ENCODE peak calls at places on chromosomes 13 and 19, in ten cellular contexts. One of them, this sample, is unnamed.

GRCh38 chr19:850221-850978 is 1.7 kb upstream of the ELANE start:
- DNase-seq in CD4-positive, alpha-beta memory T cell: no peak
- DNase-seq in CD8-positive, alpha-beta T cell: no peak
- DNase-seq in small intestine: peak; percentile 35
- DNase-seq in cardiac muscle cell: peak; percentile 100
- DNase-seq in WERI-Rb-1: peak; percentile 78
- DNase-seq in CD8-positive, alpha-beta memory T cell: no peak
- DNase-seq in left lung: peak; percentile 91
- DNase-seq in tibial artery: peak; percentile 93
- DNase-seq in transverse colon: peak; percentile 82
- DNase-seq in this sample: no peak

GRCh38 chr19:30406220-30406944 is 34.2 kb downstream of the ZNF536 start:
- DNase-seq in CD4-positive, alpha-beta memory T cell: no peak
- DNase-seq in cardiac muscle cell: no peak
- DNase-seq in WERI-Rb-1: peak; percentile 48
- DNase-seq in CD8-positive, alpha-beta memory T cell: no peak
- DNase-seq in CD8-positive, alpha-beta T cell: no peak
- DNase-seq in tibial artery: no peak
- DNase-seq in left lung: no peak
- DNase-seq in small intestine: peak; percentile 9
- DNase-seq in transverse colon: peak; percentile 16
- DNase-seq in this sample: no peak

GRCh38 chr13:79870766-79871165 is 389.8 kb downstream of the NDFIP2 start:
- DNase-seq in transverse colon: no peak
- DNase-seq in CD8-positive, alpha-beta memory T cell: no peak
- DNase-seq in CD4-positive, alpha-beta memory T cell: no peak
- DNase-seq in cardiac muscle cell: no peak
- DNase-seq in tibial artery: no peak
- DNase-seq in CD8-positive, alpha-beta T cell: no peak
- DNase-seq in small intestine: no peak
- DNase-seq in WERI-Rb-1: no peak
- DNase-seq in left lung: no peak
- DNase-seq in this sample: no peak

GRCh38 chr19:54209748-54210494 is 9.3 kb downstream of the RPS9 start:
- DNase-seq in cardiac muscle cell: peak; percentile 99
- DNase-seq in small intestine: peak; percentile 96
- DNase-seq in tibial artery: peak; percentile 93
- DNase-seq in WERI-Rb-1: no peak
- DNase-seq in CD8-positive, alpha-beta memory T cell: no peak
- DNase-seq in left lung: peak; percentile 82
- DNase-seq in transverse colon: peak; percentile 93
- DNase-seq in CD4-positive, alpha-beta memory T cell: peak; percentile 27
- DNase-seq in CD8-positive, alpha-beta T cell: no peak
- DNase-seq in this sample: no peak

GRCh38 chr19:19372656-19373416 is 32.6 kb upstream of the GATAD2A start:
- DNase-seq in CD8-positive, alpha-beta T cell: peak; percentile 17
- DNase-seq in CD8-positive, alpha-beta memory T cell: peak; percentile 27
- DNase-seq in cardiac muscle cell: peak; percentile 61
- DNase-seq in transverse colon: peak; percentile 86
- DNase-seq in CD4-positive, alpha-beta memory T cell: peak; percentile 52
- DNase-seq in tibial artery: peak; percentile 68
- DNase-seq in left lung: peak; percentile 87
- DNase-seq in WERI-Rb-1: peak; percentile 67
- DNase-seq in small intestine: peak; percentile 91
- DNase-seq in this sample: no peak

GRCh38 chr19:40392894-40393517 is 3.0 kb upstream of the HIPK4 start:
- DNase-seq in small intestine: no peak
- DNase-seq in tibial artery: no peak
- DNase-seq in WERI-Rb-1: no peak
- DNase-seq in CD8-positive, alpha-beta memory T cell: no peak
- DNase-seq in transverse colon: peak; percentile 52
- DNase-seq in left lung: no peak
- DNase-seq in CD4-positive, alpha-beta memory T cell: no peak
- DNase-seq in cardiac muscle cell: no peak
- DNase-seq in CD8-positive, alpha-beta T cell: no peak
- DNase-seq in this sample: no peak

GRCh38 chr13:47628666-47629065 is 372.4 kb downstream of the SUCLA2 start:
- DNase-seq in CD4-positive, alpha-beta memory T cell: no peak
- DNase-seq in transverse colon: no peak
- DNase-seq in small intestine: no peak
- DNase-seq in left lung: no peak
- DNase-seq in WERI-Rb-1: no peak
- DNase-seq in cardiac muscle cell: no peak
- DNase-seq in CD8-positive, alpha-beta memory T cell: no peak
- DNase-seq in CD8-positive, alpha-beta T cell: no peak
- DNase-seq in tibial artery: no peak
- DNase-seq in this sample: no peak

GRCh38 chr19:40006273-40006691 is 9.4 kb downstream of the ZNF546 start:
- DNase-seq in transverse colon: no peak
- DNase-seq in CD4-positive, alpha-beta memory T cell: no peak
- DNase-seq in WERI-Rb-1: no peak
- DNase-seq in CD8-positive, alpha-beta memory T cell: no peak
- DNase-seq in small intestine: no peak
- DNase-seq in CD8-positive, alpha-beta T cell: no peak
- DNase-seq in cardiac muscle cell: peak; percentile 65
- DNase-seq in tibial artery: no peak
- DNase-seq in left lung: no peak
- DNase-seq in this sample: no peak

GRCh38 chr13:80054806-80055205 is 286.1 kb downstream of the SPRY2 start:
- DNase-seq in small intestine: no peak
- DNase-seq in left lung: no peak
- DNase-seq in CD8-positive, alpha-beta T cell: no peak
- DNase-seq in transverse colon: no peak
- DNase-seq in CD4-positive, alpha-beta memory T cell: no peak
- DNase-seq in cardiac muscle cell: no peak
- DNase-seq in WERI-Rb-1: no peak
- DNase-seq in CD8-positive, alpha-beta memory T cell: no peak
- DNase-seq in tibial artery: no peak
- DNase-seq in this sample: no peak

GRCh38 chr13:37357548-37357947 is 241.0 kb downstream of the POSTN start:
- DNase-seq in small intestine: no peak
- DNase-seq in left lung: no peak
- DNase-seq in cardiac muscle cell: no peak
- DNase-seq in CD8-positive, alpha-beta memory T cell: no peak
- DNase-seq in transverse colon: no peak
- DNase-seq in tibial artery: no peak
- DNase-seq in WERI-Rb-1: no peak
- DNase-seq in CD8-positive, alpha-beta T cell: no peak
- DNase-seq in CD4-positive, alpha-beta memory T cell: no peak
- DNase-seq in this sample: no peak

GRCh38 chr13:48066310-48066989 is 28.5 kb downstream of the MED4 start:
- DNase-seq in left lung: no peak
- DNase-seq in CD8-positive, alpha-beta T cell: no peak
- DNase-seq in CD4-positive, alpha-beta memory T cell: no peak
- DNase-seq in WERI-Rb-1: peak; percentile 42
- DNase-seq in tibial artery: no peak
- DNase-seq in small intestine: no peak
- DNase-seq in cardiac muscle cell: peak; percentile 8
- DNase-seq in transverse colon: no peak
- DNase-seq in CD8-positive, alpha-beta memory T cell: no peak
- DNase-seq in this sample: no peak

GRCh38 chr19:39237200-39238184 is 7.3 kb downstream of the IFNL3 start:
- DNase-seq in CD8-positive, alpha-beta T cell: peak; percentile 36
- DNase-seq in small intestine: peak; percentile 82
- DNase-seq in cardiac muscle cell: no peak
- DNase-seq in left lung: peak; percentile 89
- DNase-seq in tibial artery: no peak
- DNase-seq in CD8-positive, alpha-beta memory T cell: peak; percentile 22
- DNase-seq in transverse colon: peak; percentile 74
- DNase-seq in WERI-Rb-1: peak; percentile 20
- DNase-seq in CD4-positive, alpha-beta memory T cell: peak; percentile 18
- DNase-seq in this sample: peak; percentile 14

GRCh38 chr13:45807520-45808099 is 43.9 kb downstream of the SIAH3 start:
- DNase-seq in CD8-positive, alpha-beta memory T cell: no peak
- DNase-seq in WERI-Rb-1: peak; percentile 58
- DNase-seq in tibial artery: no peak
- DNase-seq in transverse colon: no peak
- DNase-seq in left lung: no peak
- DNase-seq in CD8-positive, alpha-beta T cell: no peak
- DNase-seq in cardiac muscle cell: peak; percentile 56
- DNase-seq in small intestine: peak; percentile 44
- DNase-seq in CD4-positive, alpha-beta memory T cell: peak; percentile 32
- DNase-seq in this sample: no peak

GRCh38 chr19:42423462-42424344 is 3.5 kb downstream of the LIPE start:
- DNase-seq in left lung: peak; percentile 92
- DNase-seq in CD8-positive, alpha-beta T cell: peak; percentile 93
- DNase-seq in CD4-positive, alpha-beta memory T cell: peak; percentile 94
- DNase-seq in transverse colon: peak; percentile 92
- DNase-seq in CD8-positive, alpha-beta memory T cell: peak; percentile 87
- DNase-seq in cardiac muscle cell: peak; percentile 97
- DNase-seq in WERI-Rb-1: no peak
- DNase-seq in small intestine: peak; percentile 93
- DNase-seq in tibial artery: peak; percentile 75
- DNase-seq in this sample: peak; percentile 85

GRCh38 chr13:95494082-95494681 is 58.3 kb upstream of the CLDN10 start:
- DNase-seq in CD8-positive, alpha-beta memory T cell: no peak
- DNase-seq in small intestine: peak; percentile 70
- DNase-seq in cardiac muscle cell: peak; percentile 83
- DNase-seq in left lung: no peak
- DNase-seq in CD4-positive, alpha-beta memory T cell: peak; percentile 23
- DNase-seq in tibial artery: no peak
- DNase-seq in WERI-Rb-1: no peak
- DNase-seq in transverse colon: no peak
- DNase-seq in CD8-positive, alpha-beta T cell: no peak
- DNase-seq in this sample: no peak

GRCh38 chr13:112343591-112343990 is 32.6 kb upstream of the SPACA7 start:
- DNase-seq in cardiac muscle cell: no peak
- DNase-seq in CD8-positive, alpha-beta T cell: no peak
- DNase-seq in tibial artery: no peak
- DNase-seq in CD8-positive, alpha-beta memory T cell: no peak
- DNase-seq in CD4-positive, alpha-beta memory T cell: no peak
- DNase-seq in small intestine: no peak
- DNase-seq in WERI-Rb-1: no peak
- DNase-seq in left lung: no peak
- DNase-seq in transverse colon: no peak
- DNase-seq in this sample: no peak

GRCh38 chr13:113731192-113732175 is 27.5 kb upstream of the TMEM255B start:
- DNase-seq in left lung: peak; percentile 64
- DNase-seq in transverse colon: no peak
- DNase-seq in CD4-positive, alpha-beta memory T cell: no peak
- DNase-seq in CD8-positive, alpha-beta T cell: no peak
- DNase-seq in WERI-Rb-1: no peak
- DNase-seq in small intestine: no peak
- DNase-seq in tibial artery: no peak
- DNase-seq in CD8-positive, alpha-beta memory T cell: no peak
- DNase-seq in cardiac muscle cell: no peak
- DNase-seq in this sample: no peak

GRCh38 chr13:104382941-104383340 is 1316.7 kb upstream of the SLC10A2 start:
- DNase-seq in CD4-positive, alpha-beta memory T cell: no peak
- DNase-seq in WERI-Rb-1: no peak
- DNase-seq in cardiac muscle cell: peak; percentile 18
- DNase-seq in transverse colon: no peak
- DNase-seq in CD8-positive, alpha-beta memory T cell: no peak
- DNase-seq in left lung: no peak
- DNase-seq in tibial artery: no peak
- DNase-seq in small intestine: no peak
- DNase-seq in CD8-positive, alpha-beta T cell: no peak
- DNase-seq in this sample: no peak

GRCh38 chr13:31485651-31486051 is 253.7 kb upstream of the RXFP2 start:
- DNase-seq in cardiac muscle cell: peak; percentile 72
- DNase-seq in CD4-positive, alpha-beta memory T cell: no peak
- DNase-seq in CD8-positive, alpha-beta memory T cell: no peak
- DNase-seq in tibial artery: no peak
- DNase-seq in small intestine: no peak
- DNase-seq in CD8-positive, alpha-beta T cell: no peak
- DNase-seq in WERI-Rb-1: no peak
- DNase-seq in transverse colon: no peak
- DNase-seq in left lung: no peak
- DNase-seq in this sample: no peak

GRCh38 chr19:10788146-10788545 is 47.9 kb downstream of the TMED1 start:
- DNase-seq in cardiac muscle cell: no peak
- DNase-seq in left lung: no peak
- DNase-seq in tibial artery: no peak
- DNase-seq in CD4-positive, alpha-beta memory T cell: no peak
- DNase-seq in transverse colon: no peak
- DNase-seq in WERI-Rb-1: no peak
- DNase-seq in small intestine: no peak
- DNase-seq in CD8-positive, alpha-beta memory T cell: no peak
- DNase-seq in CD8-positive, alpha-beta T cell: no peak
- DNase-seq in this sample: no peak
- H3K9me3 ChIP-seq in cardiac muscle cell: no peaks in the 10 kb centered on the region
- H3K9me3 ChIP-seq in left lung: no peaks in the 10 kb centered on the region
- H3K9me3 ChIP-seq in tibial artery: no peaks in the 10 kb centered on the region
- H3K9me3 ChIP-seq in CD4-positive, alpha-beta memory T cell: no peaks in the 10 kb centered on the region
- H3K9me3 ChIP-seq in transverse colon: no peaks in the 10 kb centered on the region
- H3K9me3 ChIP-seq in WERI-Rb-1: no peaks in the 10 kb centered on the region
- H3K9me3 ChIP-seq in small intestine: no peaks in the 10 kb centered on the region
- H3K9me3 ChIP-seq in CD8-positive, alpha-beta memory T cell: no peaks in the 10 kb centered on the region
- H3K9me3 ChIP-seq in CD8-positive, alpha-beta T cell: no peaks in the 10 kb centered on the region
- H3K9me3 ChIP-seq in this sample: no peaks in the 10 kb centered on the region

GRCh38 chr13:99958402-99959126 is 13.0 kb downstream of the ZIC5 start:
- DNase-seq in CD8-positive, alpha-beta memory T cell: no peak
- DNase-seq in transverse colon: no peak
- DNase-seq in small intestine: no peak
- DNase-seq in left lung: no peak
- DNase-seq in tibial artery: no peak
- DNase-seq in cardiac muscle cell: no peak
- DNase-seq in CD4-positive, alpha-beta memory T cell: no peak
- DNase-seq in WERI-Rb-1: no peak
- DNase-seq in CD8-positive, alpha-beta T cell: no peak
- DNase-seq in this sample: no peak
- H3K9me3 ChIP-seq in CD8-positive, alpha-beta memory T cell: no peaks in the 10 kb centered on the region
- H3K9me3 ChIP-seq in transverse colon: no peaks in the 10 kb centered on the region
- H3K9me3 ChIP-seq in small intestine: no peaks in the 10 kb centered on the region
- H3K9me3 ChIP-seq in left lung: no peaks in the 10 kb centered on the region
- H3K9me3 ChIP-seq in tibial artery: no peaks in the 10 kb centered on the region
- H3K9me3 ChIP-seq in cardiac muscle cell: no peaks in the 10 kb centered on the region
- H3K9me3 ChIP-seq in CD4-positive, alpha-beta memory T cell: no peaks in the 10 kb centered on the region
- H3K9me3 ChIP-seq in WERI-Rb-1: no peaks in the 10 kb centered on the region
- H3K9me3 ChIP-seq in CD8-positive, alpha-beta T cell: no peaks in the 10 kb centered on the region
- H3K9me3 ChIP-seq in this sample: no peaks in the 10 kb centered on the region

DNA sequence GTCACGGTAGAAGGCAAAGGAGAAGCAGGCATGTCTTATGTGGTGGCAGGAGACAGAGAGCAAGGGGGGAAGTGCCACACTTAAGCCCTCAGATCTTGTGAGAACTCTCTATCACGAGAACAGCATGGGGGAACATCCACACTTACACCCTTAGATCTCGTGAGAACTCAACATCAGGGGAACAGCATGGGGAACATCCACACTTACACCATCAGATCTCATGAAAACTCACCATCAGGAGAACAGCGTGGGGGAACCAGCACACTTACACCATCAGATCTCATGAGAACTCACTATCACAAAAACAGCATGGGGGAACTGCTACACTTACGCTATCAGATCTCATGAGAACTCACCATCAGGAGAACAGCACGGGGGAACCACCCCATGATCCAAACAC is 445.0 kb downstream of the MYO16 start:
- DNase-seq in transverse colon: no peak
- DNase-seq in tibial artery: no peak
- DNase-seq in left lung: no peak
- DNase-seq in CD4-positive, alpha-beta memory T cell: no peak
- DNase-seq in small intestine: no peak
- DNase-seq in CD8-positive, alpha-beta memory T cell: no peak
- DNase-seq in cardiac muscle cell: no peak
- DNase-seq in WERI-Rb-1: no peak
- DNase-seq in CD8-positive, alpha-beta T cell: no peak
- DNase-seq in this sample: no peak
- H3K9me3 ChIP-seq in transverse colon: no peaks in the 10 kb centered on the region
- H3K9me3 ChIP-seq in tibial artery: no peaks in the 10 kb centered on the region
- H3K9me3 ChIP-seq in left lung: no peaks in the 10 kb centered on the region
- H3K9me3 ChIP-seq in CD4-positive, alpha-beta memory T cell: no peaks in the 10 kb centered on the region
- H3K9me3 ChIP-seq in small intestine: no peaks in the 10 kb centered on the region
- H3K9me3 ChIP-seq in CD8-positive, alpha-beta memory T cell: no peaks in the 10 kb centered on the region
- H3K9me3 ChIP-seq in cardiac muscle cell: no peaks in the 10 kb centered on the region
- H3K9me3 ChIP-seq in WERI-Rb-1: no peaks in the 10 kb centered on the region
- H3K9me3 ChIP-seq in CD8-positive, alpha-beta T cell: no peaks in the 10 kb centered on the region
- H3K9me3 ChIP-seq in this sample: peaks cover under 1% of the 10 kb centered on the region

GRCh38 chr19:9507285-9507684 is 8.9 kb upstream of the ZNF560 start:
- DNase-seq in CD8-positive, alpha-beta memory T cell: no peak
- DNase-seq in small intestine: no peak
- DNase-seq in left lung: no peak
- DNase-seq in CD8-positive, alpha-beta T cell: no peak
- DNase-seq in transverse colon: no peak
- DNase-seq in tibial artery: no peak
- DNase-seq in WERI-Rb-1: no peak
- DNase-seq in cardiac muscle cell: no peak
- DNase-seq in CD4-positive, alpha-beta memory T cell: no peak
- DNase-seq in this sample: no peak
- H3K9me3 ChIP-seq in CD8-positive, alpha-beta memory T cell: peaks cover 5% of the 10 kb centered on the region
- H3K9me3 ChIP-seq in small intestine: no peaks in the 10 kb centered on the region
- H3K9me3 ChIP-seq in left lung: no peaks in the 10 kb centered on the region
- H3K9me3 ChIP-seq in CD8-positive, alpha-beta T cell: peaks cover 7% of the 10 kb centered on the region
- H3K9me3 ChIP-seq in transverse colon: peaks cover 46% of the 10 kb centered on the region
- H3K9me3 ChIP-seq in tibial artery: peaks cover 9% of the 10 kb centered on the region
- H3K9me3 ChIP-seq in WERI-Rb-1: peaks cover 12% of the 10 kb centered on the region
- H3K9me3 ChIP-seq in cardiac muscle cell: no peaks in the 10 kb centered on the region
- H3K9me3 ChIP-seq in CD4-positive, alpha-beta memory T cell: no peaks in the 10 kb centered on the region
- H3K9me3 ChIP-seq in this sample: no peaks in the 10 kb centered on the region

This sample was measured in T-helper 17 cell.